ENCODE peak calls at places on chromosomes 7 and 10, in nine cellular contexts. B is MCF 10A, T is nephron progenitor cell, H is lower leg skin, D is endothelial cell, N is MM.1S, F is epithelial cell of esophagus, K is IMR-90, Q is HFFc6. Z is an unnamed sample.

GRCh38 chr7:30906014-30906413 is 5.6 kb upstream of the AQP1 start:
- DNase-seq in K (no peak), Q (no peak), F (no peak), B (peak), T (no peak), H (no peak), D (no peak), N (no peak), Z (no peak)

GRCh38 chr10:100999742-101000601 is at the start of gene LZTS2:
- DNase-seq in T (peak), H (no peak), Q (peak), K (no peak), B (peak), N (peak), D (peak), F (peak), Z (no peak)

GRCh38 chr7:4745971-4746919 is 29.2 kb upstream of the AP5Z1 start:
- DNase-seq in K (peak), H (no peak), T (no peak), N (peak), Q (peak), F (peak), B (peak), D (no peak), Z (no peak)

GRCh38 chr10:105597297-105597696 is 956.2 kb downstream of the SORCS3 start:
- DNase-seq in D (no peak), N (no peak), Q (no peak), K (peak), B (peak), F (no peak), T (no peak), H (no peak), Z (no peak)

GRCh38 chr7:41731486-41732278 is 28.8 kb upstream of the INHBA start:
- DNase-seq in K (no peak), D (no peak), B (no peak), N (peak), H (no peak), T (no peak), F (no peak), Q (no peak), Z (peak)

GRCh38 chr10:844552-844951 is 87.0 kb downstream of the LARP4B start:
- DNase-seq in K (peak), H (no peak), T (no peak), F (peak), D (no peak), B (no peak), N (no peak), Q (no peak), Z (no peak)

GRCh38 chr7:120272261-120272895 is 597 bp upstream of the KCND2 start:
- DNase-seq in F (peak), D (no peak), B (peak), T (peak), K (peak), N (peak), H (no peak), Q (peak), Z (peak)

GRCh38 chr7:117666019-117666418 is 186.2 kb downstream of the CFTR start:
- DNase-seq in T (no peak), F (peak), K (peak), N (no peak), Q (no peak), D (no peak), H (no peak), B (no peak), Z (no peak)

GRCh38 chr10:95246582-95247051 is 44.2 kb downstream of the PDLIM1 start:
- DNase-seq in D (peak), B (peak), H (peak), T (peak), F (peak), N (peak), Q (peak), K (peak), Z (peak)

GRCh38 chr10:17624996-17625395 is 7.8 kb upstream of the HACD1 start:
- DNase-seq in Q (no peak), B (no peak), N (no peak), K (no peak), D (no peak), H (no peak), T (no peak), F (no peak), Z (no peak)

GRCh38 chr10:4061441-4061951 is 276.5 kb upstream of the KLF6 start:
- DNase-seq in D (no peak), Q (no peak), T (no peak), N (no peak), K (no peak), H (peak), B (no peak), F (peak), Z (no peak)

GRCh38 chr7:30921540-30921930 is 9.9 kb downstream of the AQP1 start:
- DNase-seq in T (no peak), F (no peak), N (no peak), B (no peak), Q (no peak), K (no peak), H (no peak), D (no peak), Z (no peak)

GRCh38 chr10:85927952-85928677 is 438.5 kb downstream of the GRID1 start:
- DNase-seq in H (no peak), F (peak), Q (no peak), D (no peak), K (no peak), T (no peak), B (peak), N (no peak), Z (no peak)

GRCh38 chr7:157831901-157832810 is 495.4 kb downstream of the DNAJB6 start:
- DNase-seq in T (no peak), K (no peak), D (no peak), F (no peak), B (no peak), N (no peak), Q (no peak), H (no peak), Z (no peak)

DNA sequence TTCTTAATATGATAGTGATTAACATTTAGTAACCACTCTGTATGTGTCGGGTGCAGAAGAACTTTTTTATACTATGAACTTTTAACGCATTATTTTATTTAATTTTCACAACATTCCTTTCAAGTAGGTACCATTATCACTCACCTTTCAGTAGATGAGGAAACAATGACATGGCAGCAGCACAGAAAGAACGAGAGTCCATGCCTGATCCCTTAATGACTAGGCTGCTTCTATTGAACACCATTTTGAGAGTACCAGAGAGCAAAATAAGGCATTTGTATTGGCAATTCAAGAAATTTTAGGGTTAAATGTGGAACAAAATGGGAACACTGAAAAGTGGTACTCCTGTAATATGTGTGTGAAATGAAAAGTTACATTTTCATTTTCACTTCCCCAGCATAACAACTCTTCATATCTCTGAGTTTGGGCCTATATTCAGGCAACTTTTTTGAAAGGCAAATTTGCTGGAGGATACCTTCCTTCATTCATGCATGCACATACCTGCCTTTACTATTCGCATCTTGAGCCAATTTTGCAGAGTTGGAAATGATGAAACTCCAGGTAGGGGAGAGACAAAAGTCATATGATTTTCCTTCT is 12.8 kb downstream of the LRRN3 start:
- DNase-seq in K (no peak), D (no peak), F (peak), T (no peak), B (peak), H (no peak), Q (no peak), N (no peak), Z (no peak)
- TF ChIP-seq CTCF in K (no peak), D (no peak), F (no peak), T (no peak), B (no peak), H (no peak), Q (no peak), N (no peak), Z (no peak)

GRCh38 chr7:35726654-35727053 is 31.7 kb upstream of the HERPUD2 start:
- DNase-seq in K (no peak), D (no peak), B (no peak), H (no peak), T (no peak), N (no peak), Q (no peak), F (no peak), Z (no peak)

GRCh38 chr7:35728412-35729060 is 33.6 kb upstream of the HERPUD2 start:
- DNase-seq in T (no peak), K (no peak), N (no peak), B (no peak), D (no peak), F (no peak), Q (no peak), H (no peak), Z (no peak)

GRCh38 chr7:35729061-35729783 is 34.3 kb upstream of the HERPUD2 start:
- DNase-seq in K (no peak), Q (no peak), N (peak), B (no peak), D (no peak), T (no peak), F (no peak), H (no peak), Z (peak)

GRCh38 chr7:35725280-35725680 is 30.3 kb upstream of the HERPUD2 start:
- DNase-seq in K (no peak), T (no peak), B (no peak), F (no peak), N (peak), Q (no peak), H (no peak), D (no peak), Z (peak)

GRCh38 chr7:35727571-35727970 is 32.6 kb upstream of the HERPUD2 start:
- DNase-seq in N (no peak), H (no peak), D (no peak), B (peak), F (peak), Q (no peak), T (no peak), K (no peak), Z (peak)
- TF ChIP-seq CTCF in N (no peak), H (no peak), D (no peak), B (no peak), F (no peak), Q (no peak), T (no peak), K (no peak), Z (no peak)

GRCh38 chr10:36489181-36489927 is 636.0 kb upstream of the ANKRD30A start:
- DNase-seq in T (no peak), N (no peak), B (no peak), F (no peak), Q (no peak), K (peak), H (no peak), D (no peak), Z (no peak)

GRCh38 chr10:36489928-36490279 is 635.5 kb upstream of the ANKRD30A start:
- DNase-seq in F (peak), D (no peak), B (no peak), Q (no peak), T (no peak), N (no peak), H (no peak), K (peak), Z (no peak)

GRCh38 chr10:36493511-36493880 is 631.9 kb upstream of the ANKRD30A start:
- DNase-seq in N (no peak), T (no peak), Q (no peak), B (no peak), D (no peak), F (peak), H (no peak), K (peak), Z (no peak)

GRCh38 chr10:36494386-36494785 is 631.0 kb upstream of the ANKRD30A start:
- DNase-seq in B (peak), K (peak), H (no peak), F (peak), D (no peak), Q (no peak), N (no peak), T (no peak), Z (no peak)

GRCh38 chr10:36492590-36493510 is 632.5 kb upstream of the ANKRD30A start:
- DNase-seq in Q (no peak), F (peak), N (no peak), B (peak), D (no peak), T (no peak), K (peak), H (no peak), Z (no peak)
- TF ChIP-seq CTCF in Q (no peak), F (no peak), N (no peak), B (no peak), D (no peak), T (no peak), K (no peak), H (no peak), Z (no peak)

DNA sequence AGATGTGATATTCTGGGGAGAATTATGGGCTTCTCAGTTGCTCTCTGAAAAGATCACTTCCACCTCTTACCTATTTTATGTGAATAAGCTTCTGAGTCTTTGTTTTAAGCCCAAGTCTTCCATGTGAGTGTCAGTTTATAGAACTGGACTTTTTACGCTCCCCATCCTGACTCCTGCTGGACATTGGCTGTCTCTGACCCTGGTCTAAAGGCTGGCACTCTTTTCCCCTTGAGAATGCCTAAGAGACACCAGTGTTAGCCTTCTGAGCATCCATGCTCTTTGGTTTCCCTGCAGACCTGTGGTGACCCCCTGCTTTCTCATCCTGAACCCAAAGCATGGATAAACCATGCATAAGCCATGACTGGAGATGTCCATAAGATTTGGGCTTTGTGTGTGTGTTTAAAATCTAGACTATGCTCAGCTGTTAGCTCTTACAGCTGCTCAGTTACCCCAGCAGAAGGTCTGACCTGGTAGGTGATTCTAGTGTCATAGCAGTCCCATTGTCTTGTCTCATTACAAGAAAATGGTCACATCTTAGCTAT is 148.6 kb upstream of the IMMP2L start:
- DNase-seq in F (no peak), D (no peak), T (no peak), H (no peak), B (no peak), N (no peak), Q (no peak), K (no peak), Z (no peak)
- TF ChIP-seq CTCF in F (no peak), D (no peak), T (no peak), H (no peak), B (no peak), N (no peak), Q (peak), K (no peak), Z (no peak)

DNA sequence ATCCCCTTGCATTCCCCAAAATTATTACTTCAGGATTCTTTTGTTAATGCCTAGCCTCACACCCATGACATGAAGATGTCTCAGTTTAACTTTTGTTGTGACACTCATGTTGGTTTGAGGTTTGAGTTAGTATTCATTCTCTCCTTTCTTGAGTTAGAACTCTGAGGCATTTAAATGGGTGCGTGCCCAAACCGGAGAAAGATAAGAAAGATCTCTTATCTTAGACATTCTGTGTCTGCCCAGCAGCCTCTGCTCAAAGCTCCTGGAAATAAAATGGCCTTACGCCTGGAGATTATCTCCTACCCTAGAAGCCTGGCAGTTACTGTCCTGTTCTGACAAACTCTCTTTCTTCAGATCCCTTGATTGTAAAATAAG is 26.3 kb downstream of the WBP1L start:
- DNase-seq in D (no peak), T (no peak), F (no peak), Q (no peak), B (no peak), H (no peak), N (no peak), K (no peak), Z (no peak)
- TF ChIP-seq CTCF in D (no peak), T (no peak), F (no peak), Q (no peak), B (no peak), H (no peak), N (no peak), K (no peak), Z (no peak)

Z was measured in GM13976.